ENCODE peak calls at places on chromosome 21, in five cellular contexts. X is neuronal stem cell, I is H9, Z is IMR-90, N is mesendoderm. A is an unnamed sample.

GRCh38 chr21:31221051-31221450 is 123.0 kb downstream of the TIAM1 start:
- DNase-seq in I (no peak), Z (no peak), X (no peak), N (no peak), A (no peak)

GRCh38 chr21:29920938-29921337 is 18.9 kb downstream of the GRIK1 start:
- DNase-seq in N (no peak), I (no peak), Z (no peak), X (no peak), A (no peak)

GRCh38 chr21:42505090-42505726 is 8.4 kb upstream of the SLC37A1 start:
- DNase-seq in X (no peak), I (no peak), Z (no peak), N (no peak), A (no peak)

GRCh38 chr21:25750085-25750484 is 15.3 kb downstream of the GABPA start:
- DNase-seq in Z (no peak), X (no peak), I (no peak), N (peak; percentile 21), A (no peak)

GRCh38 chr21:25983745-25984144 is 186.8 kb downstream of the APP start:
- DNase-seq in N (peak; percentile 39), I (no peak), Z (no peak), X (no peak), A (no peak)

GRCh38 chr21:37863842-37864241 is 52.4 kb downstream of the KCNJ6 start:
- DNase-seq in X (no peak), Z (peak; percentile 94), I (no peak), N (no peak), A (peak; percentile 92)

GRCh38 chr21:16304700-16305099 is 574.9 kb downstream of the USP25 start:
- DNase-seq in N (no peak), Z (no peak), I (no peak), X (no peak), A (no peak)

GRCh38 chr21:45882641-45883040 is 98.9 kb upstream of the COL6A1 start:
- DNase-seq in I (no peak), Z (no peak), N (no peak), X (no peak), A (no peak)

GRCh38 chr21:29029524-29029923 is 5.1 kb downstream of the USP16 start:
- DNase-seq in I (no peak), X (no peak), N (no peak), Z (no peak), A (no peak)

GRCh38 chr21:38669186-38669585 is 136.5 kb upstream of the ETS2 start:
- DNase-seq in N (peak; percentile 49), X (no peak), I (peak; percentile 33), Z (peak; percentile 30), A (peak; percentile 37)

GRCh38 chr21:33313183-33313582 is 11.6 kb upstream of the IFNAR1 start:
- DNase-seq in I (no peak), Z (no peak), N (no peak), X (no peak), A (no peak)

GRCh38 chr21:14591882-14592281 is 45.8 kb upstream of the SAMSN1 start:
- DNase-seq in Z (no peak), N (no peak), X (no peak), I (no peak), A (peak; percentile 76)

GRCh38 chr21:41616063-41616591 is 108.2 kb upstream of the TMPRSS2 start:
- DNase-seq in X (no peak), Z (peak; percentile 91), I (no peak), N (no peak), A (no peak)

GRCh38 chr21:33268736-33269441 is 2.7 kb downstream of the IL10RB start:
- DNase-seq in N (no peak), I (no peak), Z (no peak), X (no peak), A (no peak)

GRCh38 chr21:26966360-26966977 is 419 bp downstream of the ADAMTS5 start:
- DNase-seq in Z (peak; percentile 37), X (no peak), N (peak; percentile 73), I (peak; percentile 71), A (peak; percentile 44)

GRCh38 chr21:33847586-33848251 is 67.9 kb downstream of the ATP5PO start:
- DNase-seq in N (no peak), I (no peak), Z (no peak), X (no peak), A (no peak)

GRCh38 chr21:42237577-42237976 is 18.6 kb downstream of the ABCG1 start:
- DNase-seq in I (no peak), N (no peak), Z (no peak), X (no peak), A (no peak)

GRCh38 chr21:14991957-14992356 is 72.8 kb downstream of the NRIP1 start:
- DNase-seq in I (no peak), N (no peak), Z (no peak), X (no peak), A (no peak)

GRCh38 chr21:43333301-43334062 is 93.4 kb downstream of the SIK1 start:
- DNase-seq in I (peak; percentile 49), N (peak; percentile 89), Z (peak; percentile 96), X (peak; percentile 56), A (peak; percentile 97)

GRCh38 chr21:31187499-31187898 is 149.2 kb upstream of the KRTAP19-8 start:
- DNase-seq in X (no peak), I (no peak), Z (no peak), N (peak; percentile 65), A (no peak)

GRCh38 chr21:46118871-46119564 is 21.1 kb downstream of the COL6A2 start:
- DNase-seq in I (peak; percentile 12), N (no peak), X (no peak), Z (no peak), A (no peak)

GRCh38 chr21:41901099-41901498 is 22.0 kb upstream of the PRDM15 start:
- DNase-seq in X (no peak), N (no peak), Z (no peak), I (no peak), A (no peak)

GRCh38 chr21:15826147-15826780 is 96.5 kb downstream of the USP25 start:
- DNase-seq in N (peak; percentile 87), I (peak; percentile 36), X (peak; percentile 14), Z (peak; percentile 54), A (peak; percentile 52)

GRCh38 chr21:35737899-35738341 is 322.4 kb downstream of the SETD4 start:
- DNase-seq in Z (no peak), X (no peak), I (no peak), N (no peak), A (peak; percentile 77)
- H3K4me2 ChIP-seq in Z (no peak overlapping the region), X (no peak overlapping the region), I (no peak overlapping the region), N (no peak overlapping the region), A (no peak overlapping the region)

GRCh38 chr21:39673736-39674135 is 61.0 kb downstream of the B3GALT5 start:
- DNase-seq in I (no peak), X (no peak), N (no peak), Z (no peak), A (no peak)

GRCh38 chr21:39671986-39672385 is 59.2 kb downstream of the B3GALT5 start:
- DNase-seq in I (no peak), Z (no peak), X (no peak), N (no peak), A (no peak)

GRCh38 chr21:39670741-39671140 is 58.0 kb downstream of the B3GALT5 start:
- DNase-seq in I (no peak), N (no peak), Z (no peak), X (no peak), A (no peak)

GRCh38 chr21:39674794-39675193 is 62.1 kb downstream of the B3GALT5 start:
- DNase-seq in N (no peak), X (no peak), Z (no peak), I (peak; percentile 25), A (no peak)

DNA sequence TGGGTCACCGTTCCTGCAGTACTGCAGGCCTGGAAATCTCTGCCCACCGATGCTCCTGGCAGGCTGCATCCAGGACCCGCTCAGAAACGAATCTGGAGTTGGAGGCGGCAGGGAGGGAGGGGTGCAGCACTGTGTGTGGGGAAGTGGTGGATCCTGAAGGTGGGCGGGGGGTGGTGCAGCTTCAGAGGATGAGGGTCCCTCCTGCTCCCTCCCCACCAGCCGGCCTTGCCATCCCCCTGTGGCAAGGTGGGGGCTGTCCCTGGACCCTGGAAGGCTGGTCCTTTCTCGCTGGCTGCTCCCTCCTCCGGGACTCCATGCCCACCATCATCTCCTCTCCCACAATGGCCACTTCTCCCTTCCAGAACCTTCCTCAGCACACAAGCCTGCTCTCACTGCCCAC is 60.4 kb downstream of the B3GALT5 start:
- DNase-seq in X (no peak), N (no peak), Z (no peak), I (peak; percentile 18), A (no peak)
- H2BK15ac ChIP-seq in X (no peak overlapping the region), N (no peak overlapping the region), Z (no peak overlapping the region), I (no peak overlapping the region), A (no peak overlapping the region)

GRCh38 chr21:35035581-35035980 is 13.5 kb downstream of the RUNX1 start:
- DNase-seq in X (no peak), I (no peak), N (no peak), Z (no peak), A (no peak)

GRCh38 chr21:35039595-35040291 is 9.4 kb downstream of the RUNX1 start:
- DNase-seq in X (no peak), I (no peak), N (no peak), Z (no peak), A (no peak)

GRCh38 chr21:35036521-35037383 is 12.3 kb downstream of the RUNX1 start:
- DNase-seq in Z (no peak), I (no peak), X (no peak), N (no peak), A (no peak)

GRCh38 chr21:35038772-35039145 is 10.3 kb downstream of the RUNX1 start:
- DNase-seq in Z (no peak), N (peak; percentile 51), I (no peak), X (no peak), A (no peak)

DNA sequence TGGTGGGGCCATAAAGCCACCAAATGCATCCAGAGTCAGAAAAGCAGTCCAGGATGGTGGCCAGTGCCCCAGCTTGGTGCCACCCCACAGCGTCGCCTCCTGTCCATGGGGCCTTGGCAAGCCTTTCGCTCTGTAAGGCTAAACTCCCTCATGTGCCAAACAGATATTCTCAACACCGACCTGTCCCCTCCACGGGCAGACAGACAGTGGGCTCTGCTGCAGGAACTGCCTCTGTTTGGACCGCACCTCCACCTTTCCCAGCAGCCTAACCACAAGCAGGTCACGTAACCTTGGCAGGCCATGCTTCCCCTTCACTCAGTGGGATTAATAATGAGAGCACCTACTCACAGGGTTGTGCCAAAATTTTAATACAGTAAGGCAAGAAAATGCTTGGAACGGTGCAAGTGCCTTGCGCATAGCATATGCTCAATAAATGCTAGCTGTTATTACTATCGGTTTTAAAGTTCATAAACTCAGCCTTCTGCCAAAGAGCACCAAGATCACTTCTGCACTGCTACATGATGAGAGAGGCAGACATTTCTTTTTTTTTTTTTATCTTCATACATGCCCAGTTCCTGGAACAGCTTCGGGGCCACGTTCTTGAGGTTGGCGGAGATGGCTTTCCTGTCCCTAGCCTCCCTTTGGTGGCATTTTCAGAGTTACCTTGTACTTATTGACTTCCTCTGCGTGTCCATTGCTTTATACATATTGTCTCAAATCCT is 11.6 kb downstream of the RUNX1 start:
- DNase-seq in X (no peak), N (no peak), I (no peak), Z (no peak), A (no peak)
- H3K4me2 ChIP-seq in X (no peak overlapping the region), N (no peak overlapping the region), I (no peak overlapping the region), Z (no peak overlapping the region), A (no peak overlapping the region)

GRCh38 chr21:44726803-44727202 is 15.4 kb upstream of the TSPEAR start:
- DNase-seq in N (no peak), X (no peak), I (peak; percentile 18), Z (no peak), A (no peak)

GRCh38 chr21:44723177-44724131 is 12.1 kb upstream of the TSPEAR start:
- DNase-seq in X (no peak), Z (no peak), N (peak; percentile 64), I (peak; percentile 51), A (no peak)

GRCh38 chr21:44724926-44725325 is 13.6 kb upstream of the TSPEAR start:
- DNase-seq in I (peak; percentile 19), X (no peak), Z (no peak), N (no peak), A (no peak)

GRCh38 chr21:44722701-44723100 is 11.3 kb upstream of the TSPEAR start:
- DNase-seq in I (peak; percentile 30), Z (no peak), N (no peak), X (no peak), A (no peak)

GRCh38 chr21:44724166-44724565 is 12.8 kb upstream of the TSPEAR start:
- DNase-seq in Z (no peak), X (no peak), I (no peak), N (no peak), A (no peak)
- H2BK15ac ChIP-seq in Z (no peak overlapping the region), X (peak overlapping the region; percentile 76), I (no peak overlapping the region), N (no peak overlapping the region), A (no peak overlapping the region)